ENCODE peak calls at places on chromosomes 7 and 10, in five cellular contexts. G is heart right ventricle, P is brain microvascular endothelial cell, J is ovary, B is psoas muscle. A is an unnamed sample.

GRCh38 chr10:97607076-97607635 is 17.6 kb downstream of the C10orf62 start:
- DNase-seq in G (no peak), J (no peak), B (no peak), P (no peak), A (no peak)

GRCh38 chr7:117034851-117035462 is 81.7 kb downstream of the ST7 start:
- DNase-seq in G (no peak), B (no peak), J (no peak), P (no peak), A (peak)

GRCh38 chr7:22864855-22865606 is 42.4 kb upstream of the TOMM7 start:
- DNase-seq in P (no peak), G (no peak), J (no peak), B (no peak), A (no peak)

GRCh38 chr10:22319559-22320558 is 1.0 kb upstream of the BMI1 start:
- DNase-seq in J (no peak), P (no peak), B (no peak), G (no peak), A (peak)

GRCh38 chr7:94303736-94304135 is 91.0 kb upstream of the COL1A2 start:
- DNase-seq in G (peak), P (peak), J (peak), B (no peak), A (peak)

GRCh38 chr7:1061180-1061579 is 16.8 kb downstream of the GPR146 start:
- DNase-seq in G (no peak), B (no peak), J (no peak), P (no peak), A (no peak)

GRCh38 chr10:59748834-59749233 is 4.4 kb downstream of the MRLN start:
- DNase-seq in P (no peak), B (no peak), G (no peak), J (no peak), A (no peak)

GRCh38 chr10:73340121-73340520 is 18.5 kb downstream of the CFAP70 start:
- DNase-seq in P (no peak), B (no peak), J (no peak), G (no peak), A (no peak)

GRCh38 chr10:117519366-117519765 is 23.2 kb upstream of the EMX2 start:
- DNase-seq in G (no peak), B (no peak), J (no peak), P (no peak), A (no peak)

GRCh38 chr10:48655426-48656240 is 29.0 kb upstream of the WDFY4 start:
- DNase-seq in P (peak), G (peak), J (peak), B (peak), A (peak)

GRCh38 chr7:104149822-104150221 is 58.0 kb downstream of the ORC5 start:
- DNase-seq in J (no peak), G (no peak), P (no peak), B (no peak), A (no peak)

GRCh38 chr7:137036768-137037167 is 168.3 kb downstream of the CHRM2 start:
- DNase-seq in G (no peak), J (no peak), P (no peak), B (no peak), A (peak)

DNA sequence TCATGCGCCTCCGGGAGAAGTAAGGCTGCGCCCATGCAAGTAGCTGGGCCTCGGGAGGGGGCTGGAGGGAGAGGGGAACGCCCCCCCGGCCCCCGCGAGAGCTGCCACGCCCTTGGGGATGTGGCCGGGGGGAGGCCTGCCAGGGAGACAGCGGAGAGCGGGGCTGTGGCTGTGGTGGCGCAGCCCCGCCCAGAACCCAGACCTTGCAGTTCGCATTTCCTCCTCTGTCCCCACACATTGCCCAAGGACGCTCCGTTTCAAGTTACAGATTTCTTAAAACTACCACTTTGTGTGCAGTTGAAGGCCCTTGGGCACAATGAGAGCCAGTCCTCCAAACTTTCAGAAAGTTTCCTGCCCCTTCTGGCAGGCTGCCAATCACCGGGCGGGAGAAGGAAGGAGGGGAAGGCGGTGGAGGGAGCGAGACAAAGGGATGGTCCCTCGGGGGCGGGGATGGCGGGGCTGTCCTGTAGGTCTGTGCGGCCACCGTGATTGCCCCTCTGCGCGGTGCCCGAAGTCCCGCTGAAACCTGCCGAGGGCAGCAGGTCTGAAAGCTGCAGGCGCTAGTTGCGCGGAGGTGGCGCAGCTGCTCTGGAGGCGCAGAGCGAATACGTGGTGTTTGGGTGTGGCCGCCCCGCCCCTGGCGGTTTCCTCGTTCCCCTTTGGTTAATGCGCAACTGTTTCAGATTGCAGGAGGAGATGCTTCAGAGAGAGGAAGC is 2.1 kb downstream of the VIM start:
- DNase-seq in J (peak), P (peak), G (peak), B (peak), A (peak)
- TF ChIP-seq CTCF in J (no peak), P (peak), G (no peak), B (no peak), A (no peak)

GRCh38 chr10:11168423-11169100 is 150.9 kb downstream of the CELF2 start:
- DNase-seq in B (no peak), J (no peak), G (no peak), P (no peak), A (no peak)

GRCh38 chr10:11164806-11165590 is 147.3 kb downstream of the CELF2 start:
- DNase-seq in J (peak), G (peak), B (peak), P (peak), A (peak)

GRCh38 chr10:11163990-11164805 is 146.5 kb downstream of the CELF2 start:
- DNase-seq in B (no peak), G (no peak), J (no peak), P (no peak), A (no peak)

GRCh38 chr10:11165591-11166543 is 148.2 kb downstream of the CELF2 start:
- DNase-seq in G (peak), J (peak), B (peak), P (no peak), A (peak)

DNA sequence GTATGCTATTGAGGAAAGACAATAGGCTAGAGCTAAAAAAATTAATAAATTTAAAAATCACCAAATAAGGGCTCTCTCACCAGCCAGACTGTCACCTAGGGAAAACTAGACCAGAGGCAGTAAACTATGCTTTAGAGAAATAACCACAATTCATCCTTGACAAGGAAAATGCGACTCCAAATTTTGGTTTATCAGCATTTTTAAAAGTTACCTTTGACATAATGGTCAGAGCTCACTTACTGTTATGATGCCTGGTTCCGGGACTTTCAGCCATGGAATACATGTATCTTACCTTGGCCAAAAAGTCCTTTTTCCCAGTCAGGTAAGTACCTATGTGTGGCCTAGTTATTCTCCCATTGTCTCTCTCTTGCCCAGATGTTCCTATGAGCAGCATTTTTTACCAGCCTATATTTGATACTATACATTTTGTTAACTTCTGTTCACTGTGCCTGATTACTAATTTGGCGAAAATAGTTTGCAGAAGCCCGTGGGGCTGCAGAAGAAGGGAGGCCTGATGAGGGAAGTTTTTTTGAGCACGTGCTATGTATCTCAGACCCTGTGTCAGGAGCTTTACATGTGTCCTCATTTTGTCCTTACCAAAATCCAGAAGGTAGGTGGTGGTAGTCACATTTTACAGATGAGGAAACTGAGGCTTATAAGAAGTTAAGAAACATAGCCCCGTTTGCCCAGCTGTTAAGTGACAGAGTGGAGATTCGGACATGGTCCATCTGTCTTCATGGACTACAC is 149.7 kb downstream of the CELF2 start:
- DNase-seq in P (no peak), J (no peak), G (no peak), B (no peak), A (no peak)
- H3K4me3 ChIP-seq in P (no peak), J (no peak), G (peak), B (peak), A (no peak)

GRCh38 chr7:49791089-49791741 is 17.8 kb downstream of the VWC2 start:
- DNase-seq in B (no peak), G (peak), J (no peak), P (no peak), A (no peak)
- TF ChIP-seq CTCF in B (no peak), G (peak), J (no peak), P (no peak), A (no peak)

DNA sequence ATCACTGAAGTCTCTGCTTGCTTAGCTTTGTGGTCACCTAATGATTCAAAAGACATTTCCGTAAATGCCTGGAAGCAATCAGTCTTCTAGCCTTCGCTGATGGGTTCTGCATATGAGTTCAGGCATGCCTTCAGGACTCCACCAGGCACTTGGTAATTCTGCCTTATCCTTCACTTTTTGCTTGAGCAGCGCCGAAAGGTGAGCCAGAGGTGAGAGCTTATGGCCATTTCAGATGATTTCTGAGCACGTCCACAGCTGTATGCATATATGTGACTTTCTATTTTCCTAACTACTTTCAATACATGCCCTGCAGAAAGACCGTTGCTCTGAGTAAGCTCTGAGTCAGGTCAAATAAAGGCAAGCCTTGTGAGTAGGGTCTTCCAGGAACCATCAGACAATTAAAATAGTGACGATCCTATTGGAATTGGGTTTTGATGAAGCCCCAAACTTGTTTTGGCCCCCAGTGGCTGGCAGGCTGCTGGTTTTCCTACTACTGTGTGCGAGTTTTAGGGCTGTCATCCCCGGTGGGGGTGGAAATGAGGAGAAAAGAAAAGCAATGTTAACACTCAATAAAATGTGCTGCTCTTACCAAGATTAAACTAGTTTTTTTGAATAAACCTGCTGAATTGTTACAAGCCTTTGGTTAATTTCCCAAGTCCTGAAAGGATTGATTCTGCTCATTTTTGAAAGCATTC is 154.4 kb upstream of the AKR1E2 start:
- DNase-seq in P (peak), G (no peak), B (no peak), J (no peak), A (no peak)
- H3K4me3 ChIP-seq in P (peak), G (peak), B (peak), J (no peak), A (no peak)

GRCh38 chr10:79105164-79105739 is 36.5 kb downstream of the ZMIZ1 start:
- DNase-seq in J (no peak), G (no peak), B (no peak), P (no peak), A (no peak)
- TF ChIP-seq CTCF in J (no peak), G (no peak), B (peak), P (peak), A (peak)

DNA sequence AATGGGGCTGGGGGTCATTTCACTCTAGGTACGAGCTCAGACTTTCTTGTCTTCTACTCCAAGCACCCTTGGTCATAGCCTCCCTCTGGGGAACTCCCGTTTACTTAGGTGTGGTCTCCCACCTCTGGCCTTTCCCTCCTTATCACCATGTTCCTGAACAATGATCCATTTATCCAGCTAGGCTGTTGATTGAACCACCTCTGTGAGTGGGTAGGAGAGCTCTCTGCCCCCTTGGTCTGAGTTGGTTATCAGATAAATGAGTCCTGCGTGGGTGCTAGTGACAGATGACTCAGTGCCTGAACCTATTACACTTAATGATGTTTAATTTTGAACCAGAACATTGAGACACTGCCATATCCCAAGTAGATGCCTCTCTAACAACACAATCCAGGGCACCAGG is 9.4 kb downstream of the BLNK start:
- DNase-seq in B (no peak), P (no peak), G (no peak), J (no peak), A (no peak)
- H3K4me3 ChIP-seq in B (no peak), P (no peak), G (no peak), J (no peak), A (no peak)

GRCh38 chr7:15199482-15199881 is 296.9 kb upstream of the DGKB start:
- DNase-seq in B (no peak), P (peak), G (no peak), J (no peak), A (peak)
- TF ChIP-seq CTCF in B (no peak), P (peak), G (no peak), J (no peak), A (peak)

DNA sequence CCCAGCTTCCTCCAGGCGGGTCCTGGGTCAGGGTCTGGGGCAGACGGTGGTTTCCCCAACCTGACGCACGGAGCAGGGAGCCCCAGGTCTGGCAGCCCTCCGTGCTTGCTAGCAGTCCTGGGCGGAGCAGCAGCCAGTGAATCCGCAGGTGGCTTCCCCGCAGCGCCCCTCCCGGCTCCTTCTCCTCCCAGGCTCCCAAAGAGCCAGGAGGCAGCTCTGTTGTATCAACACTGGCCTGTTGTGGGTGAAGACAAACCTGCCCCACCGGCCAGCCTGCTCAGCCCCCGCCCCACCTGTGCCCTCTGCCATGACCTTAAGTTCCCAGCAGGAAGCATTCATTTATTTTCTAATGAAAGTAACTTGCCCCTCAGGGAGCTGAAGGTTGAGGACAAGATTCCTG is 24.0 kb upstream of the TMEM213 start:
- DNase-seq in P (no peak), G (no peak), B (no peak), J (no peak), A (no peak)
- H3K4me3 ChIP-seq in P (no peak), G (no peak), B (no peak), J (no peak), A (no peak)